ENCODE peak calls at places on chromosomes 6 and 20, in eight cellular contexts. I, B, X, V, Q, N, U and D are unnamed samples. For H3K4me1, the result is how much of the 10 kb centered on the place peaks cover.

GRCh38 chr6:119395192-119395591 is 45.6 kb upstream of the MAN1A1 start:
- DNase-seq in I (no peak), B (no peak), X (no peak), V (no peak), Q (no peak), N (no peak), U (no peak), D (no peak)

GRCh38 chr6:35161776-35162607 is 20.9 kb upstream of the TCP11 start:
- DNase-seq in I (no peak), B (peak), X (no peak), V (no peak), Q (no peak), N (no peak), U (no peak), D (no peak)

GRCh38 chr6:71406871-71407860 is 118.6 kb downstream of the OGFRL1 start:
- DNase-seq in I (no peak), B (no peak), X (no peak), V (no peak), Q (no peak), N (peak), U (peak), D (no peak)

GRCh38 chr20:50308513-50309279 is 118.1 kb downstream of the CEBPB start:
- DNase-seq in I (no peak), B (peak), X (no peak), V (peak), Q (peak), N (peak), U (peak), D (no peak)

GRCh38 chr6:47392251-47392650 is 82.5 kb upstream of the TNFRSF21 start:
- DNase-seq in I (no peak), B (no peak), X (no peak), V (no peak), Q (no peak), N (no peak), U (no peak), D (no peak)

GRCh38 chr6:42783177-42783875 is 1.5 kb downstream of the BICRAL start:
- DNase-seq in I (peak), B (peak), X (peak), V (peak), Q (no peak), N (peak), U (no peak), D (peak)

GRCh38 chr6:90233994-90234393 is 62.6 kb downstream of the BACH2 start:
- DNase-seq in I (peak), B (no peak), X (peak), V (no peak), Q (no peak), N (no peak), U (no peak), D (no peak)

GRCh38 chr20:2756056-2756611 is 44.3 kb downstream of the CPXM1 start:
- DNase-seq in I (no peak), B (peak), X (no peak), V (no peak), Q (peak), N (peak), U (no peak), D (peak)

GRCh38 chr20:23636182-23636907 is 1.4 kb downstream of the CST3 start:
- DNase-seq in I (no peak), B (no peak), X (no peak), V (no peak), Q (no peak), N (no peak), U (no peak), D (no peak)

GRCh38 chr6:106182455-106182854 is 96.3 kb downstream of the PRDM1 start:
- DNase-seq in I (no peak), B (no peak), X (no peak), V (no peak), Q (no peak), N (no peak), U (no peak), D (no peak)

GRCh38 chr6:36069573-36069972 is 42.0 kb downstream of the MAPK14 start:
- DNase-seq in I (no peak), B (no peak), X (no peak), V (no peak), Q (no peak), N (no peak), U (no peak), D (no peak)

GRCh38 chr6:79040083-79040482 is 38.0 kb downstream of the PHIP start:
- DNase-seq in I (no peak), B (peak), X (no peak), V (no peak), Q (no peak), N (no peak), U (no peak), D (no peak)

GRCh38 chr6:101700655-101701054 is 307.1 kb downstream of the GRIK2 start:
- DNase-seq in I (no peak), B (no peak), X (no peak), V (no peak), Q (no peak), N (peak), U (no peak), D (no peak)

GRCh38 chr20:47574616-47575401 is 73.1 kb downstream of the NCOA3 start:
- DNase-seq in I (no peak), B (peak), X (no peak), V (no peak), Q (no peak), N (no peak), U (no peak), D (no peak)

GRCh38 chr6:34556031-34556471 is at the start of gene SPDEF:
- DNase-seq in I (no peak), B (no peak), X (no peak), V (peak), Q (no peak), N (no peak), U (no peak), D (no peak)

GRCh38 chr20:5918856-5919633 is 31.3 kb downstream of the TRMT6 start:
- DNase-seq in I (no peak), B (peak), X (no peak), V (no peak), Q (no peak), N (no peak), U (peak), D (no peak)

GRCh38 chr6:144064402-144064830 is 31.0 kb downstream of the SF3B5 start:
- DNase-seq in I (peak), B (no peak), X (peak), V (peak), Q (no peak), N (peak), U (no peak), D (no peak)

GRCh38 chr6:43869091-43869710 is 99.2 kb downstream of the VEGFA start:
- DNase-seq in I (no peak), B (no peak), X (no peak), V (no peak), Q (no peak), N (no peak), U (no peak), D (no peak)

GRCh38 chr6:168530653-168531071 is 89.7 kb downstream of the SMOC2 start:
- DNase-seq in I (no peak), B (no peak), X (no peak), V (no peak), Q (no peak), N (no peak), U (no peak), D (no peak)

GRCh38 chr6:15997751-15998388 is 131.0 kb upstream of the MYLIP start:
- DNase-seq in I (no peak), B (no peak), X (no peak), V (no peak), Q (no peak), N (no peak), U (no peak), D (no peak)

GRCh38 chr6:133428299-133428698 is 187.1 kb downstream of the EYA4 start:
- DNase-seq in I (no peak), B (no peak), X (no peak), V (no peak), Q (no peak), N (no peak), U (no peak), D (no peak)

GRCh38 chr6:24890471-24890870 is 45.3 kb downstream of the RIPOR2 start:
- DNase-seq in I (no peak), B (no peak), X (no peak), V (no peak), Q (no peak), N (no peak), U (no peak), D (no peak)

GRCh38 chr20:55153321-55153720 is 677.9 kb downstream of the DOK5 start:
- DNase-seq in I (no peak), B (no peak), X (no peak), V (no peak), Q (no peak), N (no peak), U (no peak), D (no peak)

GRCh38 chr20:43922614-43923013 is 8.0 kb downstream of the TOX2 start:
- DNase-seq in I (no peak), B (no peak), X (no peak), V (no peak), Q (no peak), N (no peak), U (no peak), D (no peak)
- H3K4me1 ChIP-seq in I (under half), B (under half), X (under half), V (under half), Q (under half), N (under half), U (half or more), D (under half)

GRCh38 chr6:8785223-8785622 is 349.9 kb upstream of the SLC35B3 start:
- DNase-seq in I (no peak), B (no peak), X (no peak), V (no peak), Q (no peak), N (no peak), U (no peak), D (no peak)

GRCh38 chr6:8780653-8781052 is 345.3 kb upstream of the SLC35B3 start:
- DNase-seq in I (no peak), B (no peak), X (no peak), V (no peak), Q (no peak), N (no peak), U (no peak), D (no peak)

GRCh38 chr6:8783191-8783590 is 347.8 kb upstream of the SLC35B3 start:
- DNase-seq in I (no peak), B (no peak), X (no peak), V (no peak), Q (no peak), N (no peak), U (no peak), D (no peak)
- H3K4me3 ChIP-seq in I (no peak), B (no peak), X (no peak), V (no peak), Q (no peak), N (no peak), U (no peak), D (no peak)

GRCh38 chr6:161828355-161828754 is 554.5 kb upstream of the AGPAT4 start:
- DNase-seq in I (no peak), B (no peak), X (no peak), V (no peak), Q (no peak), N (no peak), U (no peak), D (no peak)
- H3K4me1 ChIP-seq in I (under half), B (under half), X (under half), V (under half), Q (under half), N (under half), U (under half), D (under half)

GRCh38 chr6:73194744-73195143 is 30.6 kb downstream of the KHDC1L start:
- DNase-seq in I (no peak), B (no peak), X (no peak), V (no peak), Q (no peak), N (no peak), U (no peak), D (no peak)

GRCh38 chr6:73203098-73203497 is 22.2 kb downstream of the KHDC1L start:
- DNase-seq in I (no peak), B (no peak), X (no peak), V (no peak), Q (no peak), N (no peak), U (no peak), D (no peak)

GRCh38 chr6:73204252-73204651 is 21.0 kb downstream of the KHDC1L start:
- DNase-seq in I (no peak), B (no peak), X (no peak), V (no peak), Q (no peak), N (no peak), U (no peak), D (no peak)

GRCh38 chr6:73200735-73201134 is 24.6 kb downstream of the KHDC1L start:
- DNase-seq in I (no peak), B (no peak), X (no peak), V (no peak), Q (no peak), N (no peak), U (no peak), D (no peak)

GRCh38 chr6:73200247-73200646 is 25.0 kb downstream of the KHDC1L start:
- DNase-seq in I (no peak), B (no peak), X (no peak), V (no peak), Q (no peak), N (no peak), U (no peak), D (no peak)
- H3K4me3 ChIP-seq in I (no peak), B (no peak), X (no peak), V (no peak), Q (no peak), N (no peak), U (no peak), D (no peak)

GRCh38 chr6:52516943-52517342 is 59.9 kb downstream of the TRAM2 start:
- DNase-seq in I (no peak), B (no peak), X (no peak), V (no peak), Q (no peak), N (no peak), U (no peak), D (no peak)
- H3K4me1 ChIP-seq in I (under half), B (under half), X (under half), V (under half), Q (half or more), N (under half), U (half or more), D (under half)

DNA sequence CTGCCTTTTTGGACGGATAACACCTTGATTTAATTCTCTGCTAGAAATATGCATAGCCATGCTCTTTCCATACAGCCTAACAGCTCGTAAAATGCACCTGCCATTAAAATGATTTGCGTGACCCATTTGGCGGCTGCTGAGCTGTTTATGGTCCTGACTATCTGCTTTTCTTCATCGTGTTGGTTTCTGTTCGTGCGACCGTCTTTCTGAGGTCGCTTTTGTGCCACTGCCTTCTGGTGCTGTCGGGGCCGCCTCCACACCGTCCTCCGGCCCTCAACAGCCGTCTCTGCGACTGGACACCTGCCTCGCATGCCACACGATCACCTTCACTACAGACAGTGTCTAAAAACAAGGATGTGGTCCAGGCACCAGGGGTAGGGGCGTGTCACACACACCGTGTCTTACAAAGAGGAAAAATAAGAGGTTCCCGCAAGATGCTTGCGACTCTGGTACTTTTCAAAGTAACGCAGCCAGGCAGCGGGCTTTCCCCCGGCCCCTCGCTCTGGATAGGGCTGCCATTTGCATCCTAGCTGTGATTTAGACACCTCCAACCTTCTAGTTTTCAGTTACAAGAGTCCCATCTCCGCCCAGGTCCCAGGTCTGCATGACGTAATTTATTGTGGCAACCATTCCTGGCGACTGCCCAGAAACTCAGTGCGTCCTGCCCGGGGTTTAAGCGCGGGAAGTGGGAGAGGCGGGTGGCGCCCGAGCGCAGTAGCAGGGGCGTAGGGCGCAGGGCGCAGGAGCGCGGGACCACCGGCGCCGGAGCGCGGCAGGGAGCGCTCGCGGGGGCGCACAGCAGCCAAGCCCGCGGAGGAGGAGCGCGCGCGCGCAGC is at the start of gene STMND1:
- DNase-seq in I (no peak), B (peak), X (no peak), V (peak), Q (no peak), N (peak), U (no peak), D (no peak)
- H3K4me3 ChIP-seq in I (no peak), B (peak), X (no peak), V (peak), Q (peak), N (peak), U (peak), D (no peak)